ENCODE peak calls at places on chromosomes 3 and 15, in six cellular contexts. Y is IMR-90, E is psoas muscle, I is OCI-LY7, T is H1, M is fibroblast of the aortic adventitia. V is an unnamed sample.

GRCh38 chr15:98286831-98287230 is 326.3 kb downstream of the ARRDC4 start:
- DNase-seq in Y (no peak), E (no peak), I (no peak), T (no peak), M (no peak), V (no peak)

GRCh38 chr3:45236964-45237363 is 10.9 kb upstream of the TMEM158 start:
- DNase-seq in Y (no peak), E (no peak), I (peak), T (no peak), M (no peak), V (no peak)

GRCh38 chr3:18223591-18224338 is 201.4 kb downstream of the SATB1 start:
- DNase-seq in Y (no peak), E (no peak), I (peak), T (no peak), M (no peak), V (no peak)

GRCh38 chr3:188915137-188915536 is 256.6 kb upstream of the TPRG1 start:
- DNase-seq in Y (peak), E (no peak), I (no peak), T (no peak), M (peak), V (no peak)

GRCh38 chr3:49673715-49674490 is at the start of gene APEH:
- DNase-seq in Y (peak), E (peak), I (peak), T (peak), M (peak), V (peak)

GRCh38 chr3:141940204-141940776 is 63.8 kb downstream of the ATP1B3 start:
- DNase-seq in Y (peak), E (no peak), I (peak), T (no peak), M (peak), V (peak)

GRCh38 chr3:63975705-63976104 is 47.6 kb downstream of the PSMD6 start:
- DNase-seq in Y (no peak), E (peak), I (no peak), T (no peak), M (peak), V (no peak)

GRCh38 chr15:25437751-25438600 is 848 bp downstream of the UBE3A start:
- DNase-seq in Y (peak), E (peak), I (peak), T (peak), M (peak), V (no peak)

GRCh38 chr15:33985287-33985686 is 17.0 kb downstream of the CHRM5 start:
- DNase-seq in Y (peak), E (no peak), I (no peak), T (no peak), M (peak), V (peak)

GRCh38 chr15:32981536-32981935 is 213.0 kb downstream of the FMN1 start:
- DNase-seq in Y (peak), E (no peak), I (no peak), T (no peak), M (no peak), V (no peak)

GRCh38 chr3:39524107-39524506 is 56.6 kb downstream of the MOBP start:
- DNase-seq in Y (no peak), E (no peak), I (peak), T (no peak), M (no peak), V (no peak)

GRCh38 chr15:39554746-39555387 is 26.0 kb upstream of the THBS1 start:
- DNase-seq in Y (no peak), E (no peak), I (no peak), T (no peak), M (no peak), V (no peak)

GRCh38 chr3:45104715-45105711 is 41.2 kb downstream of the CDCP1 start:
- DNase-seq in Y (peak), E (no peak), I (no peak), T (no peak), M (peak), V (no peak)

GRCh38 chr15:76963596-76963995 is 31.3 kb upstream of the PSTPIP1 start:
- DNase-seq in Y (no peak), E (no peak), I (no peak), T (no peak), M (no peak), V (no peak)

GRCh38 chr3:185647880-185648210 is 61.8 kb downstream of the SENP2 start:
- DNase-seq in Y (no peak), E (no peak), I (no peak), T (no peak), M (no peak), V (no peak)

GRCh38 chr3:114745322-114746240 is 401.5 kb downstream of the ZBTB20 start:
- DNase-seq in Y (peak), E (no peak), I (no peak), T (no peak), M (peak), V (peak)

GRCh38 chr15:63539517-63539916 is 35.1 kb downstream of the USP3 start:
- DNase-seq in Y (no peak), E (no peak), I (no peak), T (no peak), M (no peak), V (no peak)

GRCh38 chr3:118128886-118129285 is 905.8 kb downstream of the IGSF11 start:
- DNase-seq in Y (peak), E (no peak), I (no peak), T (no peak), M (no peak), V (no peak)

GRCh38 chr15:89447676-89448075 is 48.7 kb downstream of the RHCG start:
- DNase-seq in Y (no peak), E (no peak), I (no peak), T (peak), M (no peak), V (no peak)

GRCh38 chr3:42063886-42064285 is 27.3 kb upstream of the TRAK1 start:
- DNase-seq in Y (peak), E (no peak), I (no peak), T (no peak), M (peak), V (no peak)

GRCh38 chr15:43268111-43269105 is 1.7 kb upstream of the TGM5 start:
- DNase-seq in Y (no peak), E (no peak), I (no peak), T (peak), M (peak), V (no peak)

GRCh38 chr15:28912422-28912821 is 26.6 kb downstream of the APBA2 start:
- DNase-seq in Y (peak), E (no peak), I (no peak), T (no peak), M (no peak), V (no peak)

GRCh38 chr3:185308126-185308754 is 54.4 kb upstream of the EHHADH start:
- DNase-seq in Y (peak), E (no peak), I (peak), T (peak), M (peak), V (no peak)

GRCh38 chr15:37132826-37133417 is 32.6 kb upstream of the MEIS2 start:
- DNase-seq in Y (no peak), E (no peak), I (no peak), T (no peak), M (no peak), V (no peak)

GRCh38 chr3:130757751-130758150 is 11.1 kb upstream of the PIK3R4 start:
- DNase-seq in Y (no peak), E (no peak), I (no peak), T (no peak), M (no peak), V (no peak)

GRCh38 chr3:72272356-72272755 is 487.4 kb upstream of the PROK2 start:
- DNase-seq in Y (no peak), E (no peak), I (no peak), T (no peak), M (no peak), V (no peak)

GRCh38 chr3:186254676-186255665 is 107.1 kb downstream of the DGKG start:
- DNase-seq in Y (no peak), E (no peak), I (peak), T (no peak), M (no peak), V (no peak)

DNA sequence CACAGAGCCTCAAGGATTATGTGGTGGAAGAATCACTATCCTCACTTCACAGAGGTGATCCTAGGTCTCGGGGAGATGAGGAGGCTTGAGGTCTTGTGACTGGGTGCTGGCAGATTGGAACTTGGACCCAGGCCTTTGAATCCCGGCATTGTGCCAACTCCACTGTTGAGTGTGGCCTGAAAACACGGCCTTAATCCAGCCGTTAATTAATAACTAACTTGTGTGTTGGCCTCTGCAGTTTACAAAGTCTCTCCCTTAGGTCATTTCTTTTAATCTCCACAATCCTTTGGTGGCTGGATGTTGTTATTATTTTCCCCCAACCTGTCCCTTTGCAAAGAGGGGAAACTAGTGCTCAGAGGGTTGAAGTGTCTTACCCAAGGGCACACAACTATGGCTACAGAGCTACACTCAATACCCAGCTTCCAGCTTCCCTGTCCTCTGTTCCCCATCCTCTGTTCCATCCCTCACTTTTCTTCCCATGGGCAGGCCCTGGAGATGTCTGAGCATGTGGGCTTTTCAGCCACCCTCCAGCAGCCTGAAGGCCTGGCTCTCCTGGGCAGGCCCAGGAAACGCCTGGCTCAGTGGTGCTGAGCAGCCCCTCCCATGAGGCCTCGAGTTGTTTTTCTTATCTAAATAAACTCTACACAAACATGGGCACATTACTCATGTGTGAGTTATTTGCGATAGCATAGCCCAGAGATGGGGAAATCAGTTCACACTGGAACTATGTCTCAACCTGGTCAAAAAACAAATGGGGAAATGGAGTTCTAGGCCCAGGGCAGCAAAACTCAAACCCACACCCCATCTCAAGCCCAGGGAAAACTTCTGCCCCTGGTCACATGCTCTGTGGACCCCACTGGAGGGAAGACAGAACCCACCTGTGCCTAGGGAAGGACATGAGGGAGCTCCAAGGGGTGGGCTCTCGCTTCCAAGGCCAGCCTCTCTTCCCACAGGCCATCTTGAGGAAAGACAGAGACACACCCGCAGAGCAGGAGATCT is 16.8 kb upstream of the SMAD3 start:
- DNase-seq in Y (peak), E (no peak), I (no peak), T (no peak), M (peak), V (peak)
- H3K4me3 ChIP-seq in Y (no peak), E (no peak), I (no peak), T (no peak), M (no peak), V (peak)

DNA sequence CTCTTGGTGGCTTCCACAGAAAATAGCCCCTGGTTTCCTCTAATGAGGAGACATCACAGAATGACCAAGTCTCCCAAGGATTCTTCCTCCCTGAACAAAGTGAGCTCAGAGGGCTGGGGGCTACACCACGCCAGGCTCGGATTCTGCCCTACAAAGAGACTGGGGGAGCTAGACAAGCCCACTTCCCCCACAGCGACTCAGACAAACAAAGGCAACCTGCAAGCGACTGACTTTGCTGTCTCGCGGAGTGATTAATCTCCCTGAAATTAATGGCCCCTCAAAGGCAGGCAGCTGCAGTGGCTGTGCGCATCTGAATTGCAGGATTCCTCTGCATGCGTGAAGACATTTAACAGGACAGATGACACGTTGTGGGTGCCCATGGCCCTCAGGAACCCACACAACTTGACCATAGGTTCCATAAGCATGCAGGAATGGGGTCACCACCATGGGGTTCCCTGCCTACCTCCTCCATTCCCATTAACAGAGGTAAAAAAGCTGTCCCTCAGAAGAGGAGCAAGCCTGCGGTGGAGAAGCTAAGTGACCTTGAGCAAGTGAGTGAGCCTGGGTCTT is 18.4 kb downstream of the CTXND1 start:
- DNase-seq in Y (no peak), E (no peak), I (no peak), T (no peak), M (no peak), V (no peak)
- H3K4me3 ChIP-seq in Y (no peak), E (no peak), I (no peak), T (no peak), M (no peak), V (no peak)

GRCh38 chr3:128482857-128483656 is 9.9 kb downstream of the GATA2 start:
- DNase-seq in Y (peak), E (peak), I (no peak), T (no peak), M (peak), V (no peak)
- H3K4me3 ChIP-seq in Y (no peak), E (peak), I (no peak), T (peak), M (no peak), V (no peak)

GRCh38 chr3:38139652-38140051 is 1.2 kb downstream of the MYD88 start:
- DNase-seq in Y (no peak), E (no peak), I (no peak), T (peak), M (no peak), V (no peak)
- H3K4me3 ChIP-seq in Y (peak), E (peak), I (peak), T (peak), M (peak), V (peak)

GRCh38 chr3:112134335-112135124 is 1.5 kb upstream of the GCSAM start:
- DNase-seq in Y (no peak), E (no peak), I (peak), T (no peak), M (peak), V (no peak)

GRCh38 chr3:112132554-112132953 is 494 bp downstream of the GCSAM start:
- DNase-seq in Y (no peak), E (no peak), I (peak), T (no peak), M (no peak), V (no peak)

GRCh38 chr3:112133606-112134334 is 722 bp upstream of the GCSAM start:
- DNase-seq in Y (no peak), E (no peak), I (peak), T (no peak), M (no peak), V (no peak)

GRCh38 chr3:112132088-112132487 is 960 bp downstream of the GCSAM start:
- DNase-seq in Y (no peak), E (no peak), I (peak), T (no peak), M (no peak), V (no peak)

GRCh38 chr3:112132975-112133448 is at the start of gene GCSAM:
- DNase-seq in Y (no peak), E (peak), I (peak), T (no peak), M (no peak), V (no peak)
- H3K4me3 ChIP-seq in Y (no peak), E (no peak), I (peak), T (no peak), M (no peak), V (no peak)

DNA sequence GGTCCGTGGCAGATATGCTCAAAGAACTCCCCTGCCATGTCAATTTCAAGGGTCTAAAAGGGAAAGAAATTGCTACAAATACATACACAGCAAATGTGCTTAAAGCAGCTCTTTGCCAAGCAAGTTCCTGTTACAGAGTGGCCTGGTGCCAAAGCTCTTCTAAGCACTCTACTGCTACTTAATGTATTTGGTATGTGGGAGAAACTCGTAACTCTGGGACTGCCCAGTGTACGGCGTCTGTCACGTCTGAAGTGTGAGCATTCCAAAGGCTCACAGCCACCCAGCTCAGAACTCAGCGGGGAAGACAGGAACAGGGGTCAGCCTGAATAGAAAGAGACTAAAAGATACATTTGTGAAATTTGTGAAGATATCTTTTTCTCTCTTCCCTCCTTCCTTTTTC is 54.6 kb downstream of the RBMS3 start:
- DNase-seq in Y (peak), E (peak), I (no peak), T (no peak), M (peak), V (peak)
- H3K4me3 ChIP-seq in Y (peak), E (peak), I (no peak), T (no peak), M (peak), V (peak)